ENCODE peak calls at places on chromosomes 6 and 20, in five cellular contexts. S is CD8-positive, alpha-beta memory T cell; M is GM04504; Q is posterior cingulate gyrus; G is aorta. K is an unnamed sample.

GRCh38 chr20:3887870-3888614 is 1.1 kb upstream of the PANK2 start:
- DNase-seq in S (no peak), M (peak; percentile 32), Q (no peak), G (peak; percentile 72), K (peak; percentile 32)

GRCh38 chr20:10047427-10047826 is 12.6 kb downstream of the ANKEF1 start:
- DNase-seq in S (no peak), M (no peak), Q (no peak), G (no peak), K (no peak)

GRCh38 chr6:166460473-166461437 is 78.0 kb upstream of the MPC1 start:
- DNase-seq in S (no peak), M (no peak), Q (no peak), G (no peak), K (no peak)

GRCh38 chr6:169075211-169075621 is 178.4 kb downstream of the THBS2 start:
- DNase-seq in S (no peak), M (peak; percentile 89), Q (no peak), G (no peak), K (peak; percentile 64)

GRCh38 chr6:170093658-170094596 is 197.0 kb downstream of the DLL1 start:
- DNase-seq in S (peak; percentile 44), M (no peak), Q (no peak), G (peak; percentile 69), K (no peak)

GRCh38 chr6:133512410-133513016 is 271.4 kb downstream of the EYA4 start:
- DNase-seq in S (no peak), M (peak; percentile 14), Q (peak; percentile 29), G (no peak), K (peak; percentile 62)

GRCh38 chr20:49561256-49561655 is 6.7 kb downstream of the PTGIS start:
- DNase-seq in S (no peak), M (no peak), Q (no peak), G (no peak), K (no peak)

GRCh38 chr6:158654498-158654897 is 4.6 kb downstream of the SYTL3 start:
- DNase-seq in S (no peak), M (peak; percentile 92), Q (peak; percentile 19), G (no peak), K (peak; percentile 59)

GRCh38 chr6:147974376-147974775 is 368.3 kb upstream of the SASH1 start:
- DNase-seq in S (no peak), M (peak; percentile 4), Q (no peak), G (no peak), K (no peak)

GRCh38 chr20:63612276-63612931 is 14.5 kb downstream of the GMEB2 start:
- DNase-seq in S (no peak), M (no peak), Q (no peak), G (no peak), K (no peak)

GRCh38 chr20:39036851-39037250 is 74.7 kb downstream of the DHX35 start:
- DNase-seq in S (no peak), M (no peak), Q (no peak), G (no peak), K (no peak)

GRCh38 chr6:137271245-137272183 is 52.3 kb upstream of the IFNGR1 start:
- DNase-seq in S (no peak), M (peak; percentile 26), Q (no peak), G (no peak), K (no peak)

GRCh38 chr6:145758086-145758485 is 22.8 kb upstream of the EPM2A start:
- DNase-seq in S (no peak), M (no peak), Q (no peak), G (no peak), K (no peak)

GRCh38 chr6:154805288-154805911 is 72.2 kb downstream of the SCAF8 start:
- DNase-seq in S (no peak), M (no peak), Q (no peak), G (no peak), K (no peak)

GRCh38 chr6:154404791-154405400 is 48.3 kb upstream of the IPCEF1 start:
- DNase-seq in S (no peak), M (peak; percentile 55), Q (no peak), G (no peak), K (no peak)

GRCh38 chr6:112203577-112204349 is 50.6 kb downstream of the LAMA4 start:
- DNase-seq in S (no peak), M (no peak), Q (no peak), G (no peak), K (no peak)

GRCh38 chr6:44682280-44682679 is 294.8 kb downstream of the CDC5L start:
- DNase-seq in S (no peak), M (no peak), Q (no peak), G (no peak), K (no peak)

GRCh38 chr6:148529010-148529409 is 186.4 kb downstream of the SASH1 start:
- DNase-seq in S (no peak), M (no peak), Q (no peak), G (no peak), K (no peak)